ENCODE peak calls at places on chromosomes 16 and 17, in five cellular contexts. O is mammary epithelial cell, E is BE2C, P is progenitor cell of endocrine pancreas, V is heart right ventricle. A is an unnamed sample.

GRCh38 chr17:79053251-79053925 is 21.2 kb upstream of the ENGASE start:
- DNase-seq in V (no peak), O (no peak), P (no peak), E (no peak), A (no peak)

GRCh38 chr16:65867276-65867990 is 499.1 kb upstream of the CDH5 start:
- DNase-seq in E (peak), O (no peak), V (no peak), P (no peak), A (no peak)

GRCh38 chr16:11670171-11671131 is 2.2 kb downstream of the SNN start:
- DNase-seq in O (no peak), V (peak), E (no peak), P (no peak), A (peak)

GRCh38 chr17:73142763-73143395 is 21.9 kb upstream of the SSTR2 start:
- DNase-seq in O (peak), V (no peak), P (no peak), E (no peak), A (no peak)

GRCh38 chr16:85227262-85227923 is 115.1 kb upstream of the CIBAR2 start:
- DNase-seq in E (peak), P (no peak), O (no peak), V (no peak), A (no peak)

GRCh38 chr16:81610144-81610842 is 165.7 kb downstream of the CMIP start:
- DNase-seq in O (peak), P (no peak), E (peak), V (peak), A (no peak)

GRCh38 chr16:57993452-57993851 is 7.0 kb downstream of the ZNF319 start:
- DNase-seq in V (no peak), E (peak), O (peak), P (no peak), A (peak)

GRCh38 chr16:30715777-30716445 is 16.9 kb downstream of the SRCAP start:
- DNase-seq in V (no peak), P (no peak), O (peak), E (peak), A (no peak)

GRCh38 chr17:58381124-58381838 is 29.3 kb upstream of the SUPT4H1 start:
- DNase-seq in P (peak), V (no peak), E (no peak), O (no peak), A (no peak)

GRCh38 chr16:28879261-28879840 is 1.1 kb downstream of the ATP2A1 start:
- DNase-seq in O (no peak), V (no peak), P (no peak), E (no peak), A (peak)

GRCh38 chr17:8862213-8863056 is 5.0 kb downstream of the PIK3R6 start:
- DNase-seq in V (no peak), P (no peak), O (peak), E (no peak), A (no peak)

GRCh38 chr17:1953866-1954265 is 71.3 kb downstream of the RTN4RL1 start:
- DNase-seq in V (no peak), E (no peak), P (no peak), O (peak), A (no peak)

GRCh38 chr17:72515291-72516065 is 394.7 kb downstream of the SOX9 start:
- DNase-seq in P (no peak), E (peak), V (no peak), O (no peak), A (no peak)

GRCh38 chr16:88672776-88673175 is 9.9 kb upstream of the MVD start:
- DNase-seq in O (no peak), E (peak), V (no peak), P (no peak), A (peak)

GRCh38 chr17:66715745-66716156 is 119.2 kb upstream of the CACNG5 start:
- DNase-seq in E (no peak), O (peak), V (no peak), P (no peak), A (no peak)

GRCh38 chr17:28834420-28834819 is 8.2 kb downstream of the FAM222B start:
- DNase-seq in O (no peak), P (no peak), V (no peak), E (no peak), A (no peak)

GRCh38 chr17:73855933-73856332 is 211.7 kb upstream of the SDK2 start:
- DNase-seq in E (no peak), V (no peak), P (no peak), O (peak), A (no peak)

GRCh38 chr16:17607624-17608023 is 136.9 kb upstream of the XYLT1 start:
- DNase-seq in V (no peak), O (no peak), P (no peak), E (peak), A (peak)

GRCh38 chr17:66240013-66240412 is 10.8 kb upstream of the APOH start:
- DNase-seq in O (no peak), P (no peak), E (no peak), V (no peak), A (no peak)

GRCh38 chr17:74513987-74514631 is 17.2 kb downstream of the CD300LB start:
- DNase-seq in E (peak), P (no peak), V (no peak), O (peak), A (peak)

GRCh38 chr16:56345406-56346050 is 79.8 kb downstream of the AMFR start:
- DNase-seq in V (no peak), P (no peak), O (no peak), E (no peak), A (no peak)

GRCh38 chr16:15739940-15740339 is 89.9 kb downstream of the NDE1 start:
- DNase-seq in O (no peak), V (no peak), E (no peak), P (no peak), A (no peak)

GRCh38 chr16:578870-579405 is 9.2 kb downstream of the PIGQ start:
- DNase-seq in E (peak), P (peak), O (no peak), V (peak), A (peak)

GRCh38 chr16:48374255-48374654 is 11.0 kb downstream of the SIAH1 start:
- DNase-seq in E (no peak), O (no peak), V (no peak), P (no peak), A (no peak)

GRCh38 chr16:4086153-4086552 is 30.1 kb downstream of the ADCY9 start:
- DNase-seq in P (no peak), V (peak), E (peak), O (no peak), A (no peak)

GRCh38 chr16:12646490-12647274 is 157.0 kb downstream of the CPPED1 start:
- DNase-seq in O (no peak), E (no peak), P (no peak), V (no peak), A (no peak)

GRCh38 chr16:18983565-18984424 is at the start of gene TMC7:
- DNase-seq in O (peak), P (peak), E (peak), V (peak), A (peak)

GRCh38 chr16:48231675-48232214 is 12.4 kb upstream of the LONP2 start:
- DNase-seq in O (peak), E (peak), P (no peak), V (no peak), A (peak)

GRCh38 chr17:79892457-79893236 is 53.4 kb upstream of the CBX4 start:
- DNase-seq in E (no peak), P (no peak), V (peak), O (peak), A (peak)

GRCh38 chr17:57092171-57092570 is 7.1 kb downstream of the AKAP1 start:
- DNase-seq in E (no peak), P (no peak), V (no peak), O (no peak), A (no peak)

GRCh38 chr16:35188288-35189155 is 1729.1 kb downstream of the TP53TG3F start:
- DNase-seq in O (no peak), P (no peak), E (no peak), V (no peak), A (no peak)
- TF ChIP-seq CTCF in O (peak), P (no peak), E (no peak), V (no peak), A (no peak)

DNA sequence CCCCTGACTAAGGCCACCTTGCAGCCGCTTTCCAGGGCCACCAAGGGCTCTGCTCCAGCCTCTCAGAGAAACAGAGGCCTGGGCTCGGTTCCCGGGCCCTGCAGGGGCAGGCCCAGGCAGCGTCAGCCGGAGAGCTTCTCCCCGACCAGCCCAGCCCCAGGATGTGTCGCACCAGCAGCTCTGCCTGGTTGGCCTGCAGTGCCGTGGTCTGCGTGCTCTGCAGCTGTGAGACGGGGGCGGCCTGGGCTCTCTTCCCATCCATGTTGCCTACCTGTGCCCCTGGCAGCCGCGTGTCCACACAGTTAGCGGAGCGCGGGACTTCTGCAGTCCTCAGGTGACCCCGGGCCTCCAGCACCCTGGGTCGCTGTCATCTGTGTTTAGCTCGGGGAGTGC is 4.8 kb downstream of the IGFALS start:
- DNase-seq in O (no peak), P (no peak), E (peak), V (peak), A (peak)
- TF ChIP-seq CTCF in O (no peak), P (no peak), E (no peak), V (no peak), A (no peak)

DNA sequence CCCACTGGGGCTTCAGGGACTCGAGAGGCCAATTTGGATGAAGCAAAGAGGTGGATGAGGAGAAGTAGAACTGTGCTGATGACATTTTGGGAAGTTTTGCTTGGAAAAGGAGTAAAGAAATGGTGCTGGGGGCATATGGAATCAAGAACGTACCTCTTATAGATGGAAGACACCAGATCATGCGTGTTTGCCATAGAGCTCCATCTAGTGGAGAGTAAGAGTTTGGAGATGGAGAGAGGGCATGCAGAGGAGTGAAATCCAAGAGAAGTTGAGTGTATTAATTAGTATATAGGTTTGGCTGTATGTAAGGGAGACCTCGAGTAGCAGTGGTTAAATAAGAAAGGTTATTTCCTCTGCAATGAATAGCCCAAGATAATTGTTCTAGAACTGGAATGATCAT is 56.0 kb downstream of the SHISA6 start:
- DNase-seq in O (no peak), P (no peak), E (no peak), V (no peak), A (no peak)
- TF ChIP-seq CTCF in O (no peak), P (peak), E (no peak), V (no peak), A (peak)

GRCh38 chr17:48469227-48469626 is 39.2 kb upstream of the SKAP1 start:
- DNase-seq in E (no peak), V (no peak), O (no peak), P (no peak), A (no peak)

GRCh38 chr17:48468299-48468698 is 38.3 kb upstream of the SKAP1 start:
- DNase-seq in E (no peak), O (no peak), V (no peak), P (no peak), A (no peak)

GRCh38 chr17:48472485-48473281 is 42.7 kb upstream of the SKAP1 start:
- DNase-seq in V (no peak), E (no peak), P (no peak), O (peak), A (no peak)

GRCh38 chr17:48471807-48472484 is 41.9 kb upstream of the SKAP1 start:
- DNase-seq in V (no peak), O (no peak), E (no peak), P (no peak), A (no peak)

DNA sequence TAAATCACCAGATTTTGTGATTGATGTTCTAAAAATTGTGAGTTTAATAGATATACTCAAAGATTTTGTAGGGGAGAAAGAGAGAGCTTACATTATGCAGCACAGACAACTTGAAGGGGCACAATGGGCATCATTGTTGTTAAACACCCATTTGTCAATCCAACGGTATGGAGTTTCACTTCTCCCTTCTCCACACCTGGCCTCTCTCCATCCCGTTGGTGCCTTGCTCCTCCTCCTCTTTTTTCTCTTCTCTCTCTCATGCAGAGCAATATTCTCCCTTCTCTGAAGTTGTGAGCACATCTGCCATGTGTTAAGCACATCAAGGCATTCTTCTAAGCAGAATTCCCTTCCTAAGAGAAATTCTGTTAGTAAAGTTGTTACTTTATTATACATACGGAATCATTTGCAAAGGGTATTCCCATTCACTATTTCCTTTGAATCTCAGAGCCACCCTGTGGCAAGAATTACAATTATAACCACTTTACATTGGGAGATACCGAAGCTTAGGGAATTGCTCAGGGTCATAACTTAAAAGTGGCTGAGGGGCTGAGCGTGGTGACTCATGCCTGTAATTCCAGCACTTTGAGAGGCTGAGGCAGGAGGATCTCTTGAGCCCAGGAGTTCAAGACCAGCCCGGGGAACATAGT is 40.5 kb upstream of the SKAP1 start:
- DNase-seq in O (peak), V (no peak), E (no peak), P (no peak), A (no peak)
- TF ChIP-seq CTCF in O (no peak), V (no peak), E (no peak), P (no peak), A (no peak)

DNA sequence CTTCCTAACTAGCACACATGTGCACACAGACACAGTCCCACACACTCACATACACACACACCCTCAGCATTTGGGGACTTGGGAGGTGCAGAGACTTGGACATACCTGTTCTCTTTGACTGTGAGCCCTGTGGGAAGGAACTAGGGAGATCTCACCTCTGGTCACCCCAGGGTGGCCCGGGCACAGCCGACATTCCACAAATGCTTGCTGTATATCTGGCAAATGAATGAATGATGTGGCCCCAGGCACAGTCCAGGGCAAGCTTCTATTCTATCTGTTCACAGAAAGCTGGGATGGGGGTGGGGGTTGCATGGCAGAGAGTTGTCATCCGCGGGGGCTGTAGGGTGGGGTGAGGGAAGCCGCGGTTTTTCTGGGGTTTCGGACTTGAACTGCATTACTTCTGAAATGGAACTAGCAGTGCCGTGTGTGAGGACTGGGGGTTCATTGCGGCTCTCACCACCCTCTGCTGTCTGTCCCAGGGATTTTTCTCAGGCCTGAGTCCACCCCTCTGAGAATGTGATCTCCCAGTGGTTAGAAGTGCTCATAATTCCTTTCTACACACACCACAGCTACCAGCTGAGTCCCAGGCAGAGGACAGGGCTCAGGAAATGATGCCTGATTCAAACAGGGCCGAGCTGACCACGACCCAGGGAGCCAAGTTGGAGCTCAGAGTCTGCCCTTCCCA is 3.3 kb upstream of the RIPOR1 start:
- DNase-seq in P (no peak), E (no peak), V (no peak), O (peak), A (no peak)
- TF ChIP-seq CTCF in P (no peak), E (no peak), V (no peak), O (peak), A (no peak)

GRCh38 chr17:44844390-44844830 is 3.3 kb upstream of the HIGD1B start:
- DNase-seq in P (no peak), O (no peak), E (no peak), V (peak), A (no peak)
- TF ChIP-seq CTCF in P (no peak), O (no peak), E (no peak), V (no peak), A (no peak)

DNA sequence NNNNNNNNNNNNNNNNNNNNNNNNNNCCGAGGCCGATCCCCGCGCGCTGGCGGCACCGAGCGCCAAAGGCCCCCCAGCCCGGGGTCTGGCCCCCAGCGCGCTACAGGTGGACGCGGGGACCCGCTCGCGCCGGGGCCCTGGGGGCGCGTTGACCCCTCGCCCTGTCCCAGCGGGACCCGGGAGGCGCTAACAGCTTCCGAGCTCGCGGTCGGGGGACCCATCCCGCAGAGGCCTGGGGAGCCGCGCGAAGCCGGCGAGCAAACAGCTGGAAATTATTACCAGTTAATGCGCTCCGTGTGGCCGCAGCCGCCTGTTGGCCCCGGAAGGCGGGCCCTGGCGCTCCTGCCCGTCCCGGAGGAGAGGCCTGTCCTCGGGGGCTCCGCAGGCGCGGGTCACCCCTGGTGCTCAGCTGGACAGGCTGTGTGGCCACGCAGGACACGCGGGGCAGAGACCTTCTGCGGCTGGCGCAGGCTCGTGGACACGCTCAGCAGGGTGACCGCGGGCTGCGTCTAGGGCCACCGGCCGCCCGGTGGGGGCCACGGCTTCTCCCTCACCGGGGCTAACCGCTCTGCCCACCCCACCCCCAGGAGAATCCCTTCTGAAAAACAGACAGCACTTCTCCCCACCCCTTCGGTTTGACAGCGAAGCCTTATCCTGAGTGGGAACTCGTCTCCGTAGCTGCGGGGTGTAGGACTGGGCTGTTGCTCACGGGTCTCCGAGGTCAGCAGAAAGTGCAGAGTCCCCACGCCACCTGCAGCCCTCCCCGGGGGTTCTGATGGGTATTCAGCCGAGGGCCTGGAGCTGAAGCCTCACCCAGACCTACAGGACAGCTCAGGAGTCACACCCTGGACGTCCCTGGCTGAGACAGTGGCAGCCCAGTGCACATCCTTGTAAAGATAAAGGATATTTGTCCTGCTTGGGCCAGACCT is 138.7 kb upstream of the RPH3AL start:
- DNase-seq in P (peak), O (peak), V (peak), E (peak), A (peak)
- TF ChIP-seq CTCF in P (no peak), O (no peak), V (no peak), E (no peak), A (no peak)

GRCh38 chr17:49267912-49268311 is 37.3 kb upstream of the PHOSPHO1 start:
- DNase-seq in P (no peak), V (no peak), E (no peak), O (no peak), A (no peak)
- TF ChIP-seq CTCF in P (no peak), V (no peak), E (no peak), O (no peak), A (no peak)

GRCh38 chr17:50111687-50112655 is 16.8 kb downstream of the PDK2 start:
- DNase-seq in E (no peak), O (no peak), V (peak), P (no peak), A (peak)
- TF ChIP-seq CTCF in E (peak), O (no peak), V (no peak), P (no peak), A (no peak)

GRCh38 chr17:81178136-81179091 is 12.4 kb upstream of the AATK start:
- DNase-seq in O (no peak), V (no peak), P (no peak), E (no peak), A (no peak)
- TF ChIP-seq CTCF in O (no peak), V (no peak), P (no peak), E (no peak), A (no peak)